ENCODE peak calls at places on chromosomes 2 and 18, in four cellular contexts. X is neural progenitor cell, K is cardiac muscle cell, H is GM23248. S is an unnamed sample.

GRCh38 chr18:59446012-59446411 is 86.9 kb upstream of the LMAN1 start:
- DNase-seq in X (peak; percentile 64), H (peak; percentile 52), K (peak; percentile 67), S (peak; percentile 44)

GRCh38 chr2:96689431-96689991 is 46.9 kb downstream of the FER1L5 start:
- DNase-seq in X (no peak), H (no peak), K (no peak), S (no peak)

GRCh38 chr18:907171-907879 is 2.7 kb downstream of the ADCYAP1 start:
- DNase-seq in H (peak; percentile 21), K (no peak), X (peak; percentile 72), S (no peak)

GRCh38 chr2:74587664-74588277 is 33.3 kb downstream of the DOK1 start:
- DNase-seq in H (peak; percentile 84), K (peak; percentile 85), X (peak; percentile 68), S (peak; percentile 79)

GRCh38 chr2:29164101-29164846 is 49.1 kb downstream of the CLIP4 start:
- DNase-seq in K (no peak), H (no peak), X (no peak), S (peak; percentile 79)

GRCh38 chr2:47639469-47639868 is 143.5 kb upstream of the MSH6 start:
- DNase-seq in H (no peak), X (no peak), K (no peak), S (no peak)

GRCh38 chr18:57801379-57802165 is 1.5 kb downstream of the ATP8B1 start:
- DNase-seq in K (no peak), H (peak; percentile 60), X (peak; percentile 34), S (peak; percentile 80)

GRCh38 chr18:24214144-24214543 is 75.3 kb downstream of the CABYR start:
- DNase-seq in X (peak; percentile 48), H (no peak), K (no peak), S (peak; percentile 70)

GRCh38 chr2:216596986-216597509 is 36.2 kb upstream of the IGFBP2 start:
- DNase-seq in H (peak; percentile 36), X (no peak), K (peak; percentile 23), S (peak; percentile 90)

GRCh38 chr2:152513681-152514080 is 178.7 kb downstream of the FMNL2 start:
- DNase-seq in X (no peak), K (peak; percentile 24), H (peak; percentile 75), S (peak; percentile 56)

GRCh38 chr2:98419977-98420725 is 24.5 kb upstream of the INPP4A start:
- DNase-seq in H (peak; percentile 3), X (no peak), K (peak; percentile 6), S (no peak)

GRCh38 chr2:18719978-18720775 is 130.8 kb upstream of the NT5C1B start:
- DNase-seq in K (peak; percentile 79), X (no peak), H (peak; percentile 69), S (no peak)

GRCh38 chr2:217434183-217434620 is 568.6 kb downstream of the TNS1 start:
- DNase-seq in X (peak; percentile 90), K (peak; percentile 98), H (peak; percentile 97), S (peak; percentile 83)

GRCh38 chr18:55384551-55385275 is 203.3 kb downstream of the TCF4 start:
- DNase-seq in X (peak; percentile 68), H (peak; percentile 73), K (peak; percentile 67), S (peak; percentile 79)

GRCh38 chr2:85777441-85777861 is 23.7 kb downstream of the ATOH8 start:
- DNase-seq in H (no peak), K (peak; percentile 73), X (no peak), S (no peak)

GRCh38 chr2:56184500-56184996 is 758 bp downstream of the CCDC85A start:
- DNase-seq in K (peak; percentile 9), X (peak; percentile 73), H (peak; percentile 49), S (no peak)

GRCh38 chr2:137437386-137437785 is 526.9 kb upstream of the HNMT start:
- DNase-seq in K (no peak), X (no peak), H (no peak), S (no peak)

GRCh38 chr2:149068996-149069888 is 30.7 kb downstream of the LYPD6B start:
- DNase-seq in H (peak; percentile 90), K (peak; percentile 71), X (no peak), S (no peak)

GRCh38 chr18:13260927-13261471 is 42.4 kb downstream of the LDLRAD4 start:
- DNase-seq in X (no peak), H (no peak), K (no peak), S (no peak)

GRCh38 chr2:105294046-105294445 is 35.5 kb downstream of the TGFBRAP1 start:
- DNase-seq in K (no peak), H (no peak), X (no peak), S (no peak)

GRCh38 chr2:229297284-229297683 is 26.2 kb upstream of the PID1 start:
- DNase-seq in X (no peak), K (peak; percentile 80), H (peak; percentile 48), S (no peak)

GRCh38 chr2:70893186-70893585 is 42.5 kb upstream of the ATP6V1B1 start:
- DNase-seq in K (no peak), X (no peak), H (no peak), S (no peak)
- H3K27me3 ChIP-seq in K (peaks cover 100% of the 10 kb centered on the region), X (peaks cover 100% of the 10 kb centered on the region), H (peaks cover 95% of the 10 kb centered on the region), S (no peaks in the 10 kb centered on the region)

DNA sequence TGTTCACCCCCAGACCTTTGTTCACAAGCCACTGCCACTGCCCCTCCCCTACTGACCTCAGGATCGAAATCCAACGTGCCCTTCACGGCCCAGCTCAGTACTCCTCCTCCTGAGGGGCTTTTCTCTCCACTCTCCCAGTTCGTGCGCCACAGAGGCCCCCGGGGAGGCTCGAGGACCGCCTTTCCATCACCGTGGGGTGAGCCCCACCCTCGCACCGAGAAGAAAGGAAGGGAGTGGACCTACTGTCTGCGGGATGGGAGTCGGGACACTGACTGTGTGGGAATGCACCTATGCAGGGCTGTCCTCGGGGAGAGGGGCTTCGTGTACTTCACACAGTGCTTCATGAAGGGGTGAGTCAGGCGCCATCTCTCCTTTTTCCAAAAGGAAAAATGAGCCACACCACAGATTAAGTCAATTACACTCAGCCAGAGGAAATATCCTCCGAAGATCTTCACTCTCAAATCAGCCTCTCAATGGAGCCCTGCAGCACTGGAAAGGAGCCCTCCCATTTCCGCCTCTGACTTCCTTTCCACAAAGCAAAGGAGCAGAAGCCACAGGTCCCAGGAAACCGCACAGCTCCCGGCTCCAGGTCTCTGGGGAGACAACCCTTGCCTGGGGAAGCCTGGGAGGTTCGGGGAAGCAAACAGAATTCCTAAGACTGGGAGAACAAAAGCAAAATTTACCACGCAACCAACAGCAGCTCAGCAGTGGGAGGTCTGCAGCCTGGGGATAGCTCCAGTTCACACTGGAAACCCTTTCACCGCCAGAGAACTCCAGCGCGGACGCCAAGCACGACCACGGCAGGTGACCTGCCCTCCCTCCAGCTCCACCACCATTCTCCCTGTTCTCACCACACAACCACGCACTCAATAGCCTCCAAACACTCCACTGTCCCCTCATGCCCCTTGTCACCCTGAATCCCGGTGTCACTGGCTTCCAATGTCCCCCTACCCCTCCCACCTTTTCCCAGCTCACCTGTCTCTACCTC is 21.6 kb downstream of the ADCY3 start:
- DNase-seq in H (no peak), K (no peak), X (peak; percentile 28), S (no peak)
- H3K9me3 ChIP-seq in H (no peaks in the 10 kb centered on the region), K (no peaks in the 10 kb centered on the region), X (peaks cover 5% of the 10 kb centered on the region), S (peaks cover 15% of the 10 kb centered on the region)

GRCh38 chr2:126885701-126886121 is 13.0 kb upstream of the TEX51 start:
- DNase-seq in H (peak; percentile 37), K (peak; percentile 64), X (no peak), S (no peak)
- H3K27me3 ChIP-seq in H (peaks cover 7% of the 10 kb centered on the region), K (no peaks in the 10 kb centered on the region), X (peaks cover 8% of the 10 kb centered on the region), S (no peaks in the 10 kb centered on the region)

GRCh38 chr2:31674446-31674845 is 93.7 kb upstream of the SRD5A2 start:
- DNase-seq in K (no peak), H (no peak), X (no peak), S (no peak)

DNA sequence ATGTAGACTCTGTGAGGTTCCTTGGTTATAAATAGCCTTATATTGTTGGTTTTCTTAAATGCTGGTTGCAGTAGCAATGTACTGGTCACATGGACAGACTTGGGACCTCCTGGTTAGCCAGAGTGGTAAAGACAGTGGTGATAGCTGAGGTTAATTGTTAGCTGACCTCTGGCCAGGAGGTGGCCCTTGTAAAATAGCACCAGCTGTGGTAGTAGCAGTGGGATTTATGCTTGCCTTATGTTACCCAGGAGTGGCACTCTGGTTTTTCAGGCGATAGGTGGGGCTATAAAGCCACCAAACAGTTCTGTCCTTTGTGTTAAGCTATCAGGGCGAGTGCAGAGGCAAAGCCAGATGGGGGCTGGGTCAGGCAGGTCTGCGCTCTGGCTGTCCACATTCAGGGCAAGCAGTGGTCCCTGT is 94.8 kb upstream of the SRD5A2 start:
- DNase-seq in K (no peak), H (no peak), X (peak; percentile 74), S (peak; percentile 28)
- H3K9me3 ChIP-seq in K (no peaks in the 10 kb centered on the region), H (no peaks in the 10 kb centered on the region), X (peaks cover 5% of the 10 kb centered on the region), S (no peaks in the 10 kb centered on the region)

S was measured in A673.